ENCODE peak calls at places on chromosome 20, in five cellular contexts. M is heart left ventricle; C is astrocyte of the spinal cord; G is cardiac fibroblast; J is CD4-positive, alpha-beta T cell. O is an unnamed sample.

GRCh38 chr20:17662333-17663039 is 19.6 kb downstream of the RRBP1 start:
- DNase-seq in M (no peak), C (peak), G (peak), J (no peak), O (no peak)

GRCh38 chr20:2984028-2984501 is 59.4 kb upstream of the GNRH2 start:
- DNase-seq in M (no peak), C (no peak), G (no peak), J (no peak), O (peak)

GRCh38 chr20:35575958-35576357 is 34.1 kb downstream of the ERGIC3 start:
- DNase-seq in M (no peak), C (no peak), G (no peak), J (no peak), O (no peak)

GRCh38 chr20:42949865-42950264 is 239.8 kb downstream of the PTPRT start:
- DNase-seq in M (no peak), C (no peak), G (no peak), J (no peak), O (no peak)

GRCh38 chr20:45701873-45702272 is at the start of gene WFDC13:
- DNase-seq in M (no peak), C (no peak), G (no peak), J (no peak), O (no peak)

GRCh38 chr20:16007978-16008377 is 565.3 kb downstream of the KIF16B start:
- DNase-seq in M (no peak), C (no peak), G (no peak), J (no peak), O (no peak)

GRCh38 chr20:51607170-51607569 is 64.7 kb upstream of the NFATC2 start:
- DNase-seq in M (no peak), C (no peak), G (no peak), J (no peak), O (no peak)

GRCh38 chr20:63968928-63969760 is 586 bp downstream of the ZNF512B start:
- DNase-seq in M (peak), C (no peak), G (no peak), J (no peak), O (peak)

GRCh38 chr20:36532388-36532787 is 8.9 kb upstream of the MYL9 start:
- DNase-seq in M (no peak), C (no peak), G (no peak), J (no peak), O (no peak)

GRCh38 chr20:36462440-36463211 is 78.7 kb upstream of the MYL9 start:
- DNase-seq in M (peak), C (peak), G (peak), J (no peak), O (no peak)

GRCh38 chr20:51811040-51811351 is 8.7 kb upstream of the SALL4 start:
- DNase-seq in M (no peak), C (no peak), G (peak), J (no peak), O (no peak)

GRCh38 chr20:34318609-34319443 is 15.7 kb upstream of the AHCY start:
- DNase-seq in M (no peak), C (no peak), G (no peak), J (no peak), O (no peak)

GRCh38 chr20:34582911-34583310 is 24.4 kb downstream of the MAP1LC3A start:
- DNase-seq in M (no peak), C (no peak), G (peak), J (no peak), O (no peak)

GRCh38 chr20:43194187-43194586 is 4.5 kb upstream of the PTPRT start:
- DNase-seq in M (no peak), C (no peak), G (no peak), J (no peak), O (no peak)

GRCh38 chr20:58869662-58870227 is 17.2 kb downstream of the GNAS start:
- DNase-seq in M (no peak), C (no peak), G (no peak), J (no peak), O (no peak)

GRCh38 chr20:58870293-58871014 is 17.9 kb downstream of the GNAS start:
- DNase-seq in M (peak), C (peak), G (peak), J (peak), O (peak)

GRCh38 chr20:58867211-58867610 is 14.7 kb downstream of the GNAS start:
- DNase-seq in M (no peak), C (no peak), G (peak), J (no peak), O (no peak)

GRCh38 chr20:58871533-58872102 is 19.1 kb downstream of the GNAS start:
- DNase-seq in M (no peak), C (no peak), G (no peak), J (no peak), O (no peak)

GRCh38 chr20:58868795-58869194 is 16.3 kb downstream of the GNAS start:
- DNase-seq in M (no peak), C (no peak), G (no peak), J (no peak), O (no peak)
- TF ChIP-seq CTCF in M (no peak), C (peak), G (no peak), J (peak), O (peak)

DNA sequence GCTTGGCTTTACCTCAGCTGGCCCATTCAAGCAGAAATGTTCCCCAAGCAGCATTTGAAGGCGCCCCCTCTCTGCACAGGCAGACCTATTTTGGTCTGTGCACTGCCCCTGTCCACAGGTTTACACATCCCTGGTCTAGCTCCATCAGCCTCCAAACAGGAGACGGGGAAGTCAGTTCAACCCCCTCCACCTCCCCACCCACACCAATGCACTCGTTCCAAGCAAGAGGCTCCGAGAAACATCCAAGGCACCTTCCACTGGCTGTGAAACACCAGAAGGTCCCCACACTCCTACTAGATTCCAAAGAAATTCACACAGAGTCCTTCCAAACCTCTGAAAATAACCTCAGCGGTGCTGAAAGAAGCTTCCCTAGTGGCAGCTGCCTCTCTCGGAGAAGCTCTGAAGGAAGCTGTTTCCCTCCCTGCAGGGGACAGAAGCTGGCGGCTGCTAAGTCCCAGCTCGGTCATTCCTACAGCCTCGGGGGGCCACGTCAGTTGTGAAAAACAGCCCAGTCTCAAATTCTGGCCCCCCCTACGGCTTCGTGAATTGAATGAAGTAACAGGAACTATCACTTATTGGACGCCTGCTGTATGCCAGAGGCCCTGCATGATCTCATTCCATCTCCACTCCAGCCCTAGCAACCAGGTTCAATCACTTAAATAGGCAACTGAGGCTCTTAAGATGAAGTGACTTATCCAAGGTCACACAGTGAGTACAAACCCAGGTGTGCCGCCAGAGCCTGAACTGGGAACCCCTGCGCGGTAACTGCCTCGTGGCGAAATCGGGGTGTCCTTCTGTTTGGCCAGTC is 815 bp downstream of the SPATA2 start:
- DNase-seq in M (no peak), C (no peak), G (no peak), J (no peak), O (no peak)
- TF ChIP-seq CTCF in M (no peak), C (no peak), G (no peak), J (no peak), O (no peak)

GRCh38 chr20:25221592-25222460 is 26.1 kb upstream of the PYGB start:
- DNase-seq in M (no peak), C (no peak), G (peak), J (no peak), O (no peak)

GRCh38 chr20:25224941-25225340 is 22.9 kb upstream of the PYGB start:
- DNase-seq in M (peak), C (no peak), G (no peak), J (no peak), O (no peak)

GRCh38 chr20:25223765-25224720 is 23.8 kb upstream of the PYGB start:
- DNase-seq in M (no peak), C (no peak), G (no peak), J (no peak), O (no peak)

GRCh38 chr20:25222461-25223178 is 25.3 kb upstream of the PYGB start:
- DNase-seq in M (peak), C (no peak), G (no peak), J (no peak), O (no peak)

GRCh38 chr20:25223179-25223661 is 24.7 kb upstream of the PYGB start:
- DNase-seq in M (no peak), C (peak), G (peak), J (no peak), O (no peak)
- TF ChIP-seq CTCF in M (no peak), C (peak), G (peak), J (no peak), O (no peak)

GRCh38 chr20:50133474-50134217 is 19.9 kb downstream of the PEDS1 start:
- DNase-seq in M (no peak), C (no peak), G (no peak), J (no peak), O (no peak)
- TF ChIP-seq CTCF in M (no peak), C (peak), G (peak), J (no peak), O (no peak)

GRCh38 chr20:40254023-40254772 is 434.8 kb downstream of the MAFB start:
- DNase-seq in M (no peak), C (no peak), G (no peak), J (no peak), O (no peak)

GRCh38 chr20:40251284-40251932 is 437.6 kb downstream of the MAFB start:
- DNase-seq in M (no peak), C (no peak), G (peak), J (no peak), O (peak)

GRCh38 chr20:40257763-40258162 is 431.3 kb downstream of the MAFB start:
- DNase-seq in M (no peak), C (no peak), G (no peak), J (no peak), O (no peak)

GRCh38 chr20:40258931-40259330 is 430.1 kb downstream of the MAFB start:
- DNase-seq in M (no peak), C (no peak), G (no peak), J (no peak), O (no peak)

DNA sequence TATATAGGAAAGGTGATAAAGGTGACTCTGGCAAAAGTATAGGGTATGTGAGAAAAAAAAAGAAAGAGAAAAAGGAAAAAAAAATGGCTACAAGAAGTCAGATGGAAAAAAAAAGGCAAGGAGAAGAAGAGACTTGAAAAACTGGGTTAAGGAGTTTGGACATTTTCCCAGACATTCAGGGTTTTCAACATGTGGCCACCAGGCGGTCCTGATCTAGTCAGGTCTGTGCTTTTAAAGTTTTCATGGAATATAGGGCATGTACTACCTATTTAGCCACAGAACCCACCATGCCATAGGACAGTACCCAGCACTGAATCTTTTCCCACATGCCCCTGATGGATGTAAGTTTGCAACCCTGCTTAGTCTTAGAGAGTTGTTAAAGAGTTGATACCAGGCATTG is 433.7 kb downstream of the MAFB start:
- DNase-seq in M (no peak), C (peak), G (no peak), J (no peak), O (no peak)
- TF ChIP-seq CTCF in M (no peak), C (no peak), G (no peak), J (no peak), O (no peak)

DNA sequence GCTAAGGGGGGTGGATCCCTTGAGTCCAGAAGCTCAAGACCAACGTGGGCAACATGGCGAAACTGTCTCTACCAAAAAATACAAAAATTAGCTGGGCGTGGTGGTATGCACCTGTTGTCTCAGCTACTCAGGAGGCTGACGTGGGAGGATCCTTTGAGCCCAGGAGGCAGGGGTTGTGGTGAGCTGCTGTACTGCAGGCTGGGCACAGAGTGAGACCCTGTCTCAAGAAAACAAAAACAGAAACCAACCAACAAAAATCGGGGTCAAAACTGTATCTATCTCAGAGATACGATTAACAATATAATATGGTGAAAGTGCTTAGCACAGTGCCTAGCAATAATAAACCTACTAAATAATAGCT is 20.7 kb upstream of the BCAS1 start:
- DNase-seq in M (no peak), C (no peak), G (no peak), J (no peak), O (no peak)
- TF ChIP-seq CTCF in M (no peak), C (no peak), G (no peak), J (no peak), O (no peak)

DNA sequence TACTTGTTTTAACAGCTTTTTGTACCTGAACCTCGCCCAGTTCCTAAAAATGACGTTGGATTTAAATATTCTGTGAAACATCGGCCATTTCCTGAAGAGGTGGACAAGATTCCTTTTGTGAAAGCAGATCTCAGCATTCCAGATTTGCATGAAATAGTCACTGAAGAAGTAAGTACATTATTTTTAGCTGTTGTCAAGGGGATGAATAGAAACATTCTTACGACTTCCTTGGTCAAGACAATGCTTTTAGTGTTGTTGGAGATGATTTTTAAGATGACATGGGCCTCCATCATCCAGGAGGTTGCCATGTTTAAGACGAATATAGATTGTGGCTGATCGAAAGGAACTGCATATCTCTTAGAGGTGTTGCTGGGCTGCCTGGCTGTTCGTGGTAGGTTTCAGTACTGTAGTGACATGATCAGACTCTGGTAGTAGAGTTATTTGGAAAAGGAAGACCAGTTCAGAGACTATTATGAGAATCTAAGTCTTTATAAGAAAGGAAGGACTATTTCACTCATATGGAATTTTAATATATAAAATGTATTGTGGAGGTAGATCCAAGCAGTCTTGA is 29.9 kb upstream of the ADIG start:
- DNase-seq in M (no peak), C (no peak), G (peak), J (no peak), O (no peak)
- TF ChIP-seq CTCF in M (no peak), C (no peak), G (no peak), J (no peak), O (no peak)

GRCh38 chr20:62123450-62124118 is 1.3 kb downstream of the LSM14B start:
- DNase-seq in M (no peak), C (peak), G (peak), J (no peak), O (no peak)
- TF ChIP-seq CTCF in M (no peak), C (peak), G (peak), J (no peak), O (no peak)

GRCh38 chr20:59082077-59082740 is 39.6 kb upstream of the PRELID3B start:
- DNase-seq in M (no peak), C (no peak), G (peak), J (no peak), O (no peak)
- TF ChIP-seq CTCF in M (peak), C (peak), G (peak), J (peak), O (no peak)

DNA sequence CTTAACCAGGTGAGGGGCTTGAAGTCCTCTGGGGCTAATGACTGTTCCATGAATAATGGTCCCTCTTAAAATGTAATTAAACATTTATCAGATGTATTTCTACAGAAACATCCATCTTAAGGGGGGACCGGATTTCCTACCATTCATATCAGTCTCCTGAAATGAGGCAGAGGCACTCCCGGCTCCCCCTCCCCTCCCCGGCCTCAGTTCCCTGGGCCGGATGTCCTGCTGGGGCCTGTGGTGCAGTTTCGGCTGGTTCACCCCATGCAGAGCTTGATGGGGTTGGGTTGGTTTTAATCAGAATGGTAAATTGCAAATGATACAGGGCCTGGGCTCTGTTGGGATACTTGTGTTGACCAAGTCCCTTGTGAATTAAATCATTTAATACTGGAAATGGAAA is 349.4 kb downstream of the PREX1 start:
- DNase-seq in M (no peak), C (no peak), G (no peak), J (no peak), O (peak)
- TF ChIP-seq CTCF in M (no peak), C (no peak), G (no peak), J (no peak), O (no peak)

O was measured in GM20000.